ENCODE peak calls at places on chromosomes 1 and 21, in seven cellular contexts. T is IMR-90, J is upper lobe of right lung, F is fibroblast of the aortic adventitia, Q is GM12865, I is PC-3, P is uterus. V is an unnamed sample.

GRCh38 chr21:39120876-39121599 is 62.2 kb downstream of the PSMG1 start:
- DNase-seq in T (no peak), J (no peak), F (no peak), Q (no peak), I (no peak), P (no peak), V (no peak)

GRCh38 chr1:234500269-234500668 is 21.3 kb upstream of the TARBP1 start:
- DNase-seq in T (no peak), J (no peak), F (peak; percentile 43), Q (peak; percentile 61), I (peak; percentile 54), P (peak; percentile 54), V (peak; percentile 60)

GRCh38 chr1:183559061-183559460 is 31.2 kb downstream of the NCF2 start:
- DNase-seq in T (no peak), J (no peak), F (no peak), Q (no peak), I (no peak), P (no peak), V (no peak)

GRCh38 chr1:222739465-222739864 is 2.5 kb downstream of the FAM177B start:
- DNase-seq in T (no peak), J (no peak), F (no peak), Q (no peak), I (no peak), P (no peak), V (no peak)

GRCh38 chr1:30668026-30668425 is 55.4 kb downstream of the MATN1 start:
- DNase-seq in T (peak; percentile 3), J (peak; percentile 18), F (peak; percentile 19), Q (no peak), I (peak; percentile 63), P (peak; percentile 61), V (peak; percentile 77)

GRCh38 chr1:226402615-226403521 is 5.0 kb downstream of the PARP1 start:
- DNase-seq in T (no peak), J (no peak), F (no peak), Q (no peak), I (no peak), P (no peak), V (no peak)

GRCh38 chr1:180428782-180429695 is 73.3 kb downstream of the ACBD6 start:
- DNase-seq in T (no peak), J (no peak), F (no peak), Q (peak; percentile 4), I (no peak), P (no peak), V (no peak)

GRCh38 chr1:30816211-30817082 is 58.9 kb upstream of the LAPTM5 start:
- DNase-seq in T (peak; percentile 92), J (no peak), F (peak; percentile 72), Q (no peak), I (peak; percentile 84), P (peak; percentile 32), V (peak; percentile 90)

GRCh38 chr1:205046870-205047269 is 3.9 kb downstream of the CNTN2 start:
- DNase-seq in T (no peak), J (no peak), F (no peak), Q (no peak), I (no peak), P (no peak), V (no peak)

GRCh38 chr1:212218911-212219310 is 66.3 kb upstream of the PPP2R5A start:
- DNase-seq in T (peak; percentile 89), J (no peak), F (peak; percentile 68), Q (peak; percentile 87), I (no peak), P (no peak), V (no peak)

GRCh38 chr21:33451634-33452071 is 28.1 kb downstream of the TMEM50B start:
- DNase-seq in T (peak; percentile 33), J (no peak), F (no peak), Q (no peak), I (peak; percentile 93), P (no peak), V (peak; percentile 58)

GRCh38 chr1:160309183-160309535 is 24.2 kb upstream of the PEX19 start:
- DNase-seq in T (peak; percentile 59), J (no peak), F (peak; percentile 45), Q (no peak), I (peak; percentile 43), P (no peak), V (peak; percentile 33)

GRCh38 chr1:53754484-53755312 is 15.7 kb upstream of the GLIS1 start:
- DNase-seq in T (peak; percentile 77), J (no peak), F (peak; percentile 83), Q (peak; percentile 58), I (peak; percentile 82), P (peak; percentile 36), V (peak; percentile 72)

GRCh38 chr1:36882536-36883285 is 151.6 kb downstream of the GRIK3 start:
- DNase-seq in T (no peak), J (no peak), F (no peak), Q (no peak), I (no peak), P (no peak), V (no peak)

GRCh38 chr1:196078691-196079090 is 529.5 kb downstream of the KCNT2 start:
- DNase-seq in T (peak; percentile 18), J (no peak), F (peak; percentile 2), Q (no peak), I (peak; percentile 44), P (no peak), V (peak; percentile 64)

GRCh38 chr1:247294282-247294681 is 37.4 kb downstream of the ZNF496 start:
- DNase-seq in T (peak; percentile 94), J (peak; percentile 4), F (peak; percentile 58), Q (no peak), I (peak; percentile 26), P (no peak), V (peak; percentile 39)

GRCh38 chr1:181094813-181095212 is 6.3 kb downstream of the IER5 start:
- DNase-seq in T (peak; percentile 91), J (no peak), F (peak; percentile 98), Q (no peak), I (no peak), P (peak; percentile 69), V (no peak)

GRCh38 chr1:69567847-69568434 is at the start of gene LRRC7:
- DNase-seq in T (no peak), J (peak; percentile 63), F (no peak), Q (no peak), I (no peak), P (no peak), V (peak; percentile 29)

GRCh38 chr1:47688631-47689296 is 250.9 kb downstream of the FOXD2 start:
- DNase-seq in T (no peak), J (peak; percentile 40), F (no peak), Q (no peak), I (no peak), P (no peak), V (no peak)

DNA sequence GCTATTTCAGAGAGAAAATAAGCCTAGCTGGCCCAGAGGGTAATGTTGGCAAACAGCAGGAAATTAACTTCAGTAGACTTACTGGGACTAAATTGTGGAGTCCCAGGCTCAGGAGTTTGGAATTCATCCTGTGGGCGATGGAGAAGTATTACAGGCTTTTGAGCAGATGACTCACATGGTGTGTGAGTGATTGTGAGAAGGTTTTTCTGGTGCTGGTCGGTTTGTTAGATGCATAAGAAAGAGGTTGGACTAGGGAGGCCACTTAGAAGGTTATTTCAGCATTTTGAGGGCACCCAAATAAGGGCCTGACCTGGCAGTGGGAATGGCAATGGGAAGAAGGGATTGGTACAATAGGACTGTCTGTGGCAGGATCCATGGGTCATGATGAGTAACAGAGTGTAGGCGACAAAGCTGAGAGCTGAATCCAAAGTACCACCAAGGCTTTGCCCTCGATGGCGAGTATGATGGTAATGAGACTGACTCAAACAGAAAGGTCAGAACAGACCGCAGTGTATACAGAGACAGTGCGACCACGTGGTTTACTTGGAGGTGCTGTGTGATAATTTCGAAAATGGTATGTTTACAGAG is 69.2 kb upstream of the KIF26B start:
- DNase-seq in T (peak; percentile 97), J (no peak), F (peak; percentile 93), Q (peak; percentile 51), I (peak; percentile 75), P (no peak), V (peak; percentile 96)
- TF ChIP-seq CTCF in T (peak; percentile 11), J (no peak), F (peak; percentile 50), Q (no peak), I (no peak), P (no peak), V (peak; percentile 38)

GRCh38 chr21:42654913-42655796 is 1.7 kb downstream of the PDE9A start:
- DNase-seq in T (no peak), J (no peak), F (no peak), Q (no peak), I (no peak), P (no peak), V (no peak)
- H3K4me3 ChIP-seq in T (no peak overlapping the region), J (peak overlapping the region; percentile 66), F (no peak overlapping the region), Q (no peak overlapping the region), I (no peak overlapping the region), P (no peak overlapping the region), V (no peak overlapping the region)

DNA sequence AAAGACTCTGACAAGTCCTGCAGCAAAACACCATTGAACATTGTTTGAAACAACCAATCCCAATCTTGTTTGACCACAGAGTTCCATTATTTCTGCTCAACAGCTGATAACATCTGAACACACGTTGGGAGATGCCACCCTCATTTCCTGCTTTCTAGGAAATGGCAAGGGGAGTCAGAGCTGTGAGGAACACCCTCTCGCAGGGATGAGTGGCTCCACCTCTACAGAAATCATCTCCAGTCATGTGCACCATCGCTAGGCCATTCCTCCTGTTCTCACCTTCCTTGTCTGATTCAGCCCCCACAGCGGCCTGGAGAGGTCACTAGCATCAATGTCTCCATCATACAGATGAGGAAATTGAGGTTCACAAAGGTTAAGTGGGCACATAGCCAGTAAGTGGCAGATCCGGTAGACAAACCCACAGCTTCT is 22.4 kb upstream of the RUNX3 start:
- DNase-seq in T (no peak), J (no peak), F (no peak), Q (peak; percentile 78), I (no peak), P (no peak), V (no peak)
- TF ChIP-seq CTCF in T (no peak), J (no peak), F (no peak), Q (peak; percentile 19), I (no peak), P (no peak), V (no peak)

GRCh38 chr1:29362764-29363163 is 126.4 kb downstream of the PTPRU start:
- DNase-seq in T (no peak), J (no peak), F (no peak), Q (no peak), I (no peak), P (no peak), V (no peak)

GRCh38 chr1:29363536-29363935 is 127.2 kb downstream of the PTPRU start:
- DNase-seq in T (no peak), J (no peak), F (no peak), Q (no peak), I (no peak), P (no peak), V (no peak)

GRCh38 chr1:29362116-29362515 is 125.8 kb downstream of the PTPRU start:
- DNase-seq in T (no peak), J (no peak), F (no peak), Q (no peak), I (no peak), P (no peak), V (no peak)

GRCh38 chr1:29365906-29366670 is 129.8 kb downstream of the PTPRU start:
- DNase-seq in T (no peak), J (no peak), F (no peak), Q (no peak), I (no peak), P (no peak), V (no peak)

DNA sequence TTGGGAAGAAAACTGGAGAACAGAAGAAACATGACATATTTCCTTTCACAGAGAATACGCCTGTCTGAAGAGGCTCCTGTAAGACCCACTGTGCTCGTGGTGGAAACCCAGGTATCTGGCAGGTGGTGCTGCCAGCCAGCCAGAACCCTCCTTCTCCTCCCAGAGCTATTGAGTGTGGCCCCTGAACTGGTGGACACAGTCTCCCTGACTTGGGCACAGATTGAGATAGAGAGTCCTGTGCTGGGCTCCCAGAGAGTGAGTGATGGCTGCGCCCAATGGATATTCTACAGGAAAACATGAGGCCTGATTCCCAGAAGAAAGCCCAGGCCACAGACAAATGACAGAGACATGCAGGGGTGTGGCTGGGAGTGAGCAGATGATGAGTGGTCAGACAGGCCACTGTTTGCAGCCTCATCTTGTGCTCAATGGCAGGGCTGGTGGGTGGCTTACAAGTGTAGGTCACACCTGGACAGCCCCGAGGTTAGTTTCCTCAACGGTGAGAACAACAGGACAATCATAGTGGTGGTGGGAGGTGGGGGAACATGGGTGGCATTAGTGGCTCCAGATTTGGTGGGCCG is 127.9 kb downstream of the PTPRU start:
- DNase-seq in T (no peak), J (no peak), F (no peak), Q (no peak), I (no peak), P (no peak), V (no peak)
- H3K4me3 ChIP-seq in T (no peak overlapping the region), J (no peak overlapping the region), F (no peak overlapping the region), Q (no peak overlapping the region), I (no peak overlapping the region), P (no peak overlapping the region), V (no peak overlapping the region)

V was measured in epithelial cell of esophagus.